ENCODE peak calls at places on chromosomes 11 and 22, in nine cellular contexts. Y is foreskin fibroblast; V is stimulated activated CD4-positive, alpha-beta T cell treated with anti-CD3 and anti-CD28 coated beads, Interleukin-1b, Interleukin-23, amount 100 ng/mL, for 24 hours; G is DMS153; R is suprapubic skin; N is fibroblast of the aortic adventitia; A is hypothalamus; W is spleen; Q is T-cell. X is an unnamed sample.

GRCh38 chr11:10426475-10426874 is 28.6 kb upstream of the AMPD3 start:
- DNase-seq in Y (peak; percentile 58), V (no peak), G (no peak), R (no peak), N (no peak), A (no peak), W (no peak), Q (no peak), X (no peak)

GRCh38 chr11:86741489-86742435 is 58.6 kb upstream of the PRSS23 start:
- DNase-seq in Y (peak; percentile 82), V (no peak), G (peak; percentile 64), R (no peak), N (peak; percentile 80), A (no peak), W (no peak), Q (no peak), X (no peak)

GRCh38 chr22:26667140-26667539 is 9.8 kb downstream of the MIAT start:
- DNase-seq in Y (no peak), V (no peak), G (no peak), R (no peak), N (no peak), A (no peak), W (no peak), Q (no peak), X (no peak)

GRCh38 chr22:36773935-36774334 is 2.0 kb downstream of the IFT27 start:
- DNase-seq in Y (peak; percentile 35), V (no peak), G (no peak), R (no peak), N (peak; percentile 65), A (no peak), W (no peak), Q (no peak), X (peak; percentile 65)

GRCh38 chr11:8392166-8392565 is 128.5 kb upstream of the LMO1 start:
- DNase-seq in Y (no peak), V (no peak), G (no peak), R (no peak), N (no peak), A (no peak), W (no peak), Q (no peak), X (peak; percentile 3)

GRCh38 chr11:133503776-133504175 is 28.5 kb downstream of the OPCML start:
- DNase-seq in Y (no peak), V (no peak), G (no peak), R (no peak), N (no peak), A (no peak), W (no peak), Q (no peak), X (no peak)

GRCh38 chr11:79290766-79291165 is 150.1 kb downstream of the TENM4 start:
- DNase-seq in Y (no peak), V (no peak), G (no peak), R (no peak), N (no peak), A (no peak), W (no peak), Q (no peak), X (no peak)

GRCh38 chr11:115377882-115378296 is 126.3 kb downstream of the CADM1 start:
- DNase-seq in Y (no peak), V (no peak), G (no peak), R (no peak), N (no peak), A (no peak), W (no peak), Q (no peak), X (no peak)

GRCh38 chr22:24175160-24175808 is 6.0 kb upstream of the SUSD2 start:
- DNase-seq in Y (peak; percentile 61), V (peak; percentile 42), G (no peak), R (peak; percentile 86), N (peak; percentile 74), A (peak; percentile 42), W (peak; percentile 93), Q (peak; percentile 32), X (peak; percentile 73)

GRCh38 chr11:99368579-99368978 is 347.8 kb downstream of the CNTN5 start:
- DNase-seq in Y (no peak), V (no peak), G (no peak), R (no peak), N (no peak), A (no peak), W (no peak), Q (no peak), X (no peak)

GRCh38 chr11:120973501-120973900 is 50.4 kb upstream of the TBCEL start:
- DNase-seq in Y (no peak), V (no peak), G (no peak), R (no peak), N (no peak), A (no peak), W (no peak), Q (no peak), X (no peak)

GRCh38 chr11:70138403-70138802 is 60.3 kb downstream of the ANO1 start:
- DNase-seq in Y (no peak), V (no peak), G (no peak), R (no peak), N (no peak), A (no peak), W (no peak), Q (no peak), X (no peak)

GRCh38 chr22:39144101-39144815 is 8.2 kb downstream of the CBX7 start:
- DNase-seq in Y (no peak), V (peak; percentile 33), G (no peak), R (no peak), N (peak; percentile 43), A (no peak), W (peak; percentile 90), Q (peak; percentile 36), X (peak; percentile 39)

GRCh38 chr11:117273550-117274289 is 17.4 kb upstream of the BACE1-AS start:
- DNase-seq in Y (peak; percentile 64), V (no peak), G (no peak), R (no peak), N (peak; percentile 74), A (no peak), W (no peak), Q (no peak), X (no peak)

GRCh38 chr11:125328181-125328580 is 163.6 kb downstream of the PKNOX2 start:
- DNase-seq in Y (no peak), V (no peak), G (no peak), R (no peak), N (no peak), A (no peak), W (no peak), Q (no peak), X (no peak)

GRCh38 chr22:43570531-43571144 is 158.8 kb downstream of the MPPED1 start:
- DNase-seq in Y (no peak), V (no peak), G (no peak), R (no peak), N (no peak), A (no peak), W (no peak), Q (no peak), X (no peak)

GRCh38 chr11:83070044-83070877 is 1.4 kb downstream of the RAB30 start:
- DNase-seq in Y (peak; percentile 55), V (no peak), G (no peak), R (no peak), N (peak; percentile 91), A (no peak), W (no peak), Q (no peak), X (peak; percentile 35)

GRCh38 chr11:115682901-115683300 is 178.7 kb upstream of the CADM1 start:
- DNase-seq in Y (no peak), V (no peak), G (no peak), R (no peak), N (no peak), A (no peak), W (no peak), Q (no peak), X (no peak)

GRCh38 chr11:10117709-10118341 is 176.2 kb downstream of the SBF2 start:
- DNase-seq in Y (peak; percentile 33), V (no peak), G (no peak), R (no peak), N (peak; percentile 91), A (no peak), W (no peak), Q (no peak), X (no peak)

GRCh38 chr22:45424241-45424731 is 10.8 kb downstream of the RIBC2 start:
- DNase-seq in Y (no peak), V (no peak), G (no peak), R (peak; percentile 75), N (no peak), A (no peak), W (peak; percentile 60), Q (no peak), X (no peak)

GRCh38 chr22:28477556-28477955 is 202.1 kb downstream of the TTC28 start:
- DNase-seq in Y (no peak), V (no peak), G (no peak), R (no peak), N (no peak), A (no peak), W (no peak), Q (no peak), X (no peak)

GRCh38 chr11:111555255-111555654 is 14.7 kb downstream of the LAYN start:
- DNase-seq in Y (peak; percentile 50), V (no peak), G (no peak), R (no peak), N (peak; percentile 36), A (no peak), W (no peak), Q (no peak), X (no peak)